ENCODE peak calls at places on chromosomes 16 and 17, in six cellular contexts. One of them, this sample, is unnamed.

GRCh38 chr17:34769049-34769448 is 189.7 kb downstream of the TMEM132E start:
- DNase-seq in heart right ventricle: no peak
- DNase-seq in aorta: no peak
- DNase-seq in astrocyte: no peak
- DNase-seq in thoracic aorta: no peak
- DNase-seq in pancreas: no peak
- DNase-seq in this sample: no peak

GRCh38 chr17:35890774-35891155 is 10.6 kb upstream of the CCL5 start:
- DNase-seq in heart right ventricle: no peak
- DNase-seq in aorta: no peak
- DNase-seq in astrocyte: no peak
- DNase-seq in thoracic aorta: no peak
- DNase-seq in pancreas: no peak
- DNase-seq in this sample: no peak

GRCh38 chr16:5756969-5757368 is 659.4 kb upstream of the EEF2KMT start:
- DNase-seq in heart right ventricle: no peak
- DNase-seq in aorta: no peak
- DNase-seq in astrocyte: no peak
- DNase-seq in thoracic aorta: no peak
- DNase-seq in pancreas: no peak
- DNase-seq in this sample: no peak

GRCh38 chr17:56141046-56141839 is 12.0 kb upstream of the ANKFN1 start:
- DNase-seq in heart right ventricle: no peak
- DNase-seq in aorta: no peak
- DNase-seq in astrocyte: peak; percentile 91
- DNase-seq in thoracic aorta: no peak
- DNase-seq in pancreas: no peak
- DNase-seq in this sample: no peak

GRCh38 chr17:72666519-72666874 is 426.0 kb downstream of the SLC39A11 start:
- DNase-seq in heart right ventricle: no peak
- DNase-seq in aorta: no peak
- DNase-seq in astrocyte: peak; percentile 25
- DNase-seq in thoracic aorta: no peak
- DNase-seq in pancreas: no peak
- DNase-seq in this sample: no peak

GRCh38 chr17:79338589-79338988 is 264.0 kb downstream of the ENGASE start:
- DNase-seq in heart right ventricle: no peak
- DNase-seq in aorta: no peak
- DNase-seq in astrocyte: peak; percentile 6
- DNase-seq in thoracic aorta: no peak
- DNase-seq in pancreas: no peak
- DNase-seq in this sample: no peak

GRCh38 chr16:939941-940340 is 30.8 kb downstream of the LMF1 start:
- DNase-seq in heart right ventricle: no peak
- DNase-seq in aorta: peak; percentile 61
- DNase-seq in astrocyte: no peak
- DNase-seq in thoracic aorta: no peak
- DNase-seq in pancreas: no peak
- DNase-seq in this sample: no peak

GRCh38 chr16:894136-894535 is 76.6 kb downstream of the LMF1 start:
- DNase-seq in heart right ventricle: peak; percentile 38
- DNase-seq in aorta: no peak
- DNase-seq in astrocyte: no peak
- DNase-seq in thoracic aorta: no peak
- DNase-seq in pancreas: no peak
- DNase-seq in this sample: no peak

GRCh38 chr16:67208525-67208896 is 9.6 kb downstream of the ELMO3 start:
- DNase-seq in heart right ventricle: no peak
- DNase-seq in aorta: no peak
- DNase-seq in astrocyte: no peak
- DNase-seq in thoracic aorta: no peak
- DNase-seq in pancreas: no peak
- DNase-seq in this sample: no peak

GRCh38 chr17:79075433-79075805 is 795 bp downstream of the ENGASE start:
- DNase-seq in heart right ventricle: no peak
- DNase-seq in aorta: no peak
- DNase-seq in astrocyte: no peak
- DNase-seq in thoracic aorta: no peak
- DNase-seq in pancreas: no peak
- DNase-seq in this sample: no peak

GRCh38 chr16:89922477-89922883 is 662 bp upstream of the TUBB3 start:
- DNase-seq in heart right ventricle: peak; percentile 68
- DNase-seq in aorta: peak; percentile 96
- DNase-seq in astrocyte: peak; percentile 86
- DNase-seq in thoracic aorta: peak; percentile 80
- DNase-seq in pancreas: no peak
- DNase-seq in this sample: peak; percentile 76

GRCh38 chr16:4962716-4963115 is 4.6 kb downstream of the SEC14L5 start:
- DNase-seq in heart right ventricle: no peak
- DNase-seq in aorta: no peak
- DNase-seq in astrocyte: no peak
- DNase-seq in thoracic aorta: no peak
- DNase-seq in pancreas: no peak
- DNase-seq in this sample: no peak

GRCh38 chr17:31510273-31511175 is 119.0 kb downstream of the RAB11FIP4 start:
- DNase-seq in heart right ventricle: peak; percentile 64
- DNase-seq in aorta: peak; percentile 85
- DNase-seq in astrocyte: no peak
- DNase-seq in thoracic aorta: no peak
- DNase-seq in pancreas: no peak
- DNase-seq in this sample: no peak

GRCh38 chr17:30590086-30590485 is 112.9 kb downstream of the GOSR1 start:
- DNase-seq in heart right ventricle: no peak
- DNase-seq in aorta: no peak
- DNase-seq in astrocyte: no peak
- DNase-seq in thoracic aorta: no peak
- DNase-seq in pancreas: no peak
- DNase-seq in this sample: no peak

GRCh38 chr17:57138956-57139576 is 54.0 kb downstream of the AKAP1 start:
- DNase-seq in heart right ventricle: no peak
- DNase-seq in aorta: no peak
- DNase-seq in astrocyte: no peak
- DNase-seq in thoracic aorta: no peak
- DNase-seq in pancreas: no peak
- DNase-seq in this sample: no peak

GRCh38 chr16:49876716-49877129 is 20.8 kb upstream of the ZNF423 start:
- DNase-seq in heart right ventricle: peak; percentile 84
- DNase-seq in aorta: peak; percentile 92
- DNase-seq in astrocyte: no peak
- DNase-seq in thoracic aorta: no peak
- DNase-seq in pancreas: peak; percentile 77
- DNase-seq in this sample: peak; percentile 74

GRCh38 chr17:36818134-36818825 is 119.0 kb upstream of the LHX1 start:
- DNase-seq in heart right ventricle: no peak
- DNase-seq in aorta: no peak
- DNase-seq in astrocyte: no peak
- DNase-seq in thoracic aorta: no peak
- DNase-seq in pancreas: no peak
- DNase-seq in this sample: no peak

DNA sequence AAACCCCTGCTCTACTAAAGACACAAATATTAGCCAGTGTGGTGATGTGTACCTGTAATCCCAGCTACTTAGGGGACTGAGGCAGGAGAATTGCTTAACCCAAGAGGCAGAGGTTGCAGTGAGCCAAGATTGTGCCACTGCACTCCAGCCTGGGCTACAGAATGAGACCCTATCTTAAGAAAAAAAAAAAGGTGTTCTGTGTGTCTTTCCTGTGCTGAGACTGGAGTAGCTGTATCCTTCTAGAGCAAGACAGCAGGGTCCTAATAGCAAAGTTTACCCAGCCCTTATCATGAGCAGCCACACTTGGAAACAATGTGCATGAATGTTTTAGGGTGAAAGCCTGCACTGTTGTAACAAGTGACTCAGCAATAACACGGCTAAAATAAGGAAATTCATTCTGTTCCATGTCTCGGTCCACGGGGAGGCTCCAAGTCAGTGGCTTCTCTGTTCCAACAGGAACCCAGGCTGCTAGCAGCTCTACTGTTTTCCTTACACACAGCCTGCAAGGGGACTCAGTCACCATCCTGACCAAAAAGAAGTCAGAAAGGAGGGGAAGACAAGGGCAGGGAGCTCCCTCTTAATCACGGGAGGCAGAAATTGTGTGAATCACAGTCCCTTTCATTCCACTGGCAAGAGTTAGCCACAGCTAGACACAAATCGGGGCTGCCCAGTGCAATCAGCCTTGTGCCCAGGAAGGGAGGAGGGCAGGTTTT is 7.1 kb upstream of the SLC5A11 start:
- DNase-seq in heart right ventricle: no peak
- DNase-seq in aorta: no peak
- DNase-seq in astrocyte: peak; percentile 65
- DNase-seq in thoracic aorta: peak; percentile 19
- DNase-seq in pancreas: no peak
- DNase-seq in this sample: no peak
- H3K4me3 ChIP-seq in heart right ventricle: no peak overlapping the region
- H3K4me3 ChIP-seq in aorta: no peak overlapping the region
- H3K4me3 ChIP-seq in astrocyte: no peak overlapping the region
- H3K4me3 ChIP-seq in thoracic aorta: peak overlapping the region; percentile 34
- H3K4me3 ChIP-seq in pancreas: no peak overlapping the region
- H3K4me3 ChIP-seq in this sample: no peak overlapping the region

GRCh38 chr17:82219083-82219482 is 6.4 kb upstream of the CCDC57 start:
- DNase-seq in heart right ventricle: no peak
- DNase-seq in aorta: no peak
- DNase-seq in astrocyte: no peak
- DNase-seq in thoracic aorta: no peak
- DNase-seq in pancreas: peak; percentile 12
- DNase-seq in this sample: no peak

GRCh38 chr17:82217530-82218204 is 5.0 kb upstream of the CCDC57 start:
- DNase-seq in heart right ventricle: peak; percentile 59
- DNase-seq in aorta: peak; percentile 92
- DNase-seq in astrocyte: peak; percentile 87
- DNase-seq in thoracic aorta: no peak
- DNase-seq in pancreas: no peak
- DNase-seq in this sample: peak; percentile 16

GRCh38 chr17:82217120-82217529 is 4.5 kb upstream of the CCDC57 start:
- DNase-seq in heart right ventricle: no peak
- DNase-seq in aorta: peak; percentile 84
- DNase-seq in astrocyte: no peak
- DNase-seq in thoracic aorta: no peak
- DNase-seq in pancreas: peak; percentile 32
- DNase-seq in this sample: no peak

GRCh38 chr17:82219753-82220709 is 7.4 kb upstream of the CCDC57 start:
- DNase-seq in heart right ventricle: no peak
- DNase-seq in aorta: peak; percentile 74
- DNase-seq in astrocyte: no peak
- DNase-seq in thoracic aorta: no peak
- DNase-seq in pancreas: no peak
- DNase-seq in this sample: no peak

GRCh38 chr17:82218349-82219075 is 5.9 kb upstream of the CCDC57 start:
- DNase-seq in heart right ventricle: no peak
- DNase-seq in aorta: peak; percentile 67
- DNase-seq in astrocyte: no peak
- DNase-seq in thoracic aorta: no peak
- DNase-seq in pancreas: no peak
- DNase-seq in this sample: no peak
- H3K27ac ChIP-seq in heart right ventricle: no peak overlapping the region
- H3K27ac ChIP-seq in aorta: no peak overlapping the region
- H3K27ac ChIP-seq in astrocyte: no peak overlapping the region
- H3K27ac ChIP-seq in thoracic aorta: peak overlapping the region; percentile 90
- H3K27ac ChIP-seq in pancreas: no peak overlapping the region
- H3K27ac ChIP-seq in this sample: no peak overlapping the region

GRCh38 chr17:5544115-5544514 is 40.2 kb downstream of the NLRP1 start:
- DNase-seq in heart right ventricle: no peak
- DNase-seq in aorta: no peak
- DNase-seq in astrocyte: no peak
- DNase-seq in thoracic aorta: no peak
- DNase-seq in pancreas: no peak
- DNase-seq in this sample: no peak
- H3K36me3 ChIP-seq in heart right ventricle: peaks cover 66% of the 10 kb centered on the region
- H3K36me3 ChIP-seq in aorta: no peaks in the 10 kb centered on the region
- H3K36me3 ChIP-seq in astrocyte: no peaks in the 10 kb centered on the region
- H3K36me3 ChIP-seq in thoracic aorta: peaks cover 47% of the 10 kb centered on the region
- H3K36me3 ChIP-seq in pancreas: no peaks in the 10 kb centered on the region
- H3K36me3 ChIP-seq in this sample: no peaks in the 10 kb centered on the region

GRCh38 chr17:49218941-49219913 is 8.7 kb downstream of the ABI3 start:
- DNase-seq in heart right ventricle: peak; percentile 43
- DNase-seq in aorta: peak; percentile 80
- DNase-seq in astrocyte: no peak
- DNase-seq in thoracic aorta: no peak
- DNase-seq in pancreas: no peak
- DNase-seq in this sample: peak; percentile 51
- H3K4me3 ChIP-seq in heart right ventricle: no peak overlapping the region
- H3K4me3 ChIP-seq in aorta: no peak overlapping the region
- H3K4me3 ChIP-seq in astrocyte: no peak overlapping the region
- H3K4me3 ChIP-seq in thoracic aorta: peak overlapping the region; percentile 19
- H3K4me3 ChIP-seq in pancreas: no peak overlapping the region
- H3K4me3 ChIP-seq in this sample: no peak overlapping the region

DNA sequence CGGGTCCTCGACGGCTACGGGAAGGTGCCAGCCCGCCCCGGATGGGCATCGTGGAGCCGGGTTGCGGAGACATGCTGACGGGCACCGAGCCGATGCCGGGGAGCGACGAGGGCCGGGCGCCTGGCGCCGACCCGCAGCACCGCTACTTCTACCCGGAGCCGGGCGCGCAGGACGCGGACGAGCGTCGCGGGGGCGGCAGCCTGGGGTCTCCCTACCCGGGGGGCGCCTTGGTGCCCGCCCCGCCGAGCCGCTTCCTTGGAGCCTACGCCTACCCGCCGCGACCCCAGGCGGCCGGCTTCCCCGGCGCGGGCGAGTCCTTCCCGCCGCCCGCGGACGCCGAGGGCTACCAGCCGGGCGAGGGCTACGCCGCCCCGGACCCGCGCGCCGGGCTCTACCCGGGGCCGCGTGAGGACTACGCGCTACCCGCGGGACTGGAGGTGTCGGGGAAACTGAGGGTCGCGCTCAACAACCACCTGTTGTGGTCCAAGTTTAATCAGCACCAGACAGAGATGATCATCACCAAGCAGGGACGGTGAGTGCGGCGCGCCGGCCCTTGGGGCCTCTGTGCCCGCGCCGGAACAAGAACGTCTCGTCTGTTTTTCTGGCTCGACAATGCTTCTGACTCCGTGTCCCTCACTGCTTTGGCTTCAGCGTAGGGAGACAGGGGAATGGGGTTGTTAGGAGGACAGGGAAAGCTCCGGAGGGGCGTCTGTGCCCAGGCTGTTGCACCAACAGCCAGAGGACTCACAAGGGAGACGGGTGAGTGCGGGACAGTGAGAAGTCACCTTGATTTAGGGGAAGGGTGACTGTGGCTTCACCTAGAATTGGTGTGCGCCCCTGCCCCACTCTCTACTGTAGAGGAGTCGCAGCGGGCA is 615 bp downstream of the TBX21 start:
- DNase-seq in heart right ventricle: no peak
- DNase-seq in aorta: peak; percentile 74
- DNase-seq in astrocyte: no peak
- DNase-seq in thoracic aorta: no peak
- DNase-seq in pancreas: no peak
- DNase-seq in this sample: no peak
- H3K27ac ChIP-seq in heart right ventricle: no peak overlapping the region
- H3K27ac ChIP-seq in aorta: no peak overlapping the region
- H3K27ac ChIP-seq in astrocyte: no peak overlapping the region
- H3K27ac ChIP-seq in thoracic aorta: no peak overlapping the region
- H3K27ac ChIP-seq in pancreas: no peak overlapping the region
- H3K27ac ChIP-seq in this sample: no peak overlapping the region

This sample was measured in WERI-Rb-1.